ENCODE peak calls at places on chromosomes 11 and 22, in four cellular contexts. E is HCT116, N is HepG2, Y is K562. Z is an unnamed sample. For H3K4me1, the result is how much of the 10 kb centered on the place peaks cover.

GRCh38 chr11:43467958-43468357 is 109.2 kb downstream of the TTC17 start:
- DNase-seq in Y (no peak), N (no peak), E (no peak), Z (no peak)

GRCh38 chr11:24592342-24592741 is 95.5 kb downstream of the LUZP2 start:
- DNase-seq in Y (no peak), E (no peak), N (no peak), Z (no peak)

GRCh38 chr22:18057568-18058209 is 20.1 kb upstream of the PEX26 start:
- DNase-seq in N (peak), E (peak), Y (peak), Z (peak)

GRCh38 chr11:73386026-73386425 is 9.8 kb downstream of the RELT start:
- DNase-seq in E (no peak), N (no peak), Y (peak), Z (no peak)

GRCh38 chr11:63840356-63841060 is 1.6 kb downstream of the MARK2 start:
- DNase-seq in Y (no peak), N (no peak), E (no peak), Z (no peak)

GRCh38 chr11:126502159-126502558 is 146.7 kb downstream of the ST3GAL4 start:
- DNase-seq in Y (no peak), N (no peak), E (no peak), Z (no peak)

GRCh38 chr22:23279781-23280180 is 99.5 kb downstream of the BCR start:
- DNase-seq in N (no peak), Y (peak), E (no peak), Z (no peak)

GRCh38 chr11:117610901-117611300 is 186.1 kb downstream of the DSCAML1 start:
- DNase-seq in Y (no peak), N (no peak), E (no peak), Z (no peak)

GRCh38 chr11:117374316-117374715 is 46.7 kb downstream of the CEP164 start:
- DNase-seq in N (no peak), Y (no peak), E (no peak), Z (no peak)

GRCh38 chr22:46256358-46256958 is 6.4 kb upstream of the CDPF1 start:
- DNase-seq in E (no peak), N (peak), Y (no peak), Z (no peak)

GRCh38 chr22:31947296-31947695 is 3.0 kb downstream of the YWHAH start:
- DNase-seq in N (peak), E (no peak), Y (no peak), Z (peak)
- TF ChIP-seq CTCF in N (peak), E (peak), Y (peak), Z (peak)

GRCh38 chr11:69967484-69967883 is 110.6 kb upstream of the ANO1 start:
- DNase-seq in N (no peak), Y (no peak), E (no peak), Z (no peak)

GRCh38 chr11:69966583-69966835 is 111.6 kb upstream of the ANO1 start:
- DNase-seq in E (no peak), N (no peak), Y (no peak), Z (no peak)

GRCh38 chr11:69965821-69966582 is 112.1 kb upstream of the ANO1 start:
- DNase-seq in N (no peak), Y (no peak), E (no peak), Z (no peak)

GRCh38 chr11:69968407-69969347 is 109.4 kb upstream of the ANO1 start:
- DNase-seq in N (no peak), E (no peak), Y (no peak), Z (no peak)

GRCh38 chr11:69966910-69967309 is 111.2 kb upstream of the ANO1 start:
- DNase-seq in N (no peak), Y (no peak), E (no peak), Z (no peak)
- H3K4me1 ChIP-seq in N (under half), Y (under half), E (under half), Z (under half)

GRCh38 chr11:130693543-130693942 is 222.7 kb downstream of the SNX19 start:
- DNase-seq in Y (no peak), E (no peak), N (no peak), Z (no peak)

GRCh38 chr11:130691581-130691980 is 224.7 kb downstream of the SNX19 start:
- DNase-seq in N (no peak), E (no peak), Y (no peak), Z (no peak)

GRCh38 chr11:130698174-130698573 is 218.1 kb downstream of the SNX19 start:
- DNase-seq in N (no peak), Y (no peak), E (no peak), Z (no peak)

GRCh38 chr11:130689222-130689908 is 226.9 kb downstream of the SNX19 start:
- DNase-seq in N (no peak), E (no peak), Y (no peak), Z (no peak)

DNA sequence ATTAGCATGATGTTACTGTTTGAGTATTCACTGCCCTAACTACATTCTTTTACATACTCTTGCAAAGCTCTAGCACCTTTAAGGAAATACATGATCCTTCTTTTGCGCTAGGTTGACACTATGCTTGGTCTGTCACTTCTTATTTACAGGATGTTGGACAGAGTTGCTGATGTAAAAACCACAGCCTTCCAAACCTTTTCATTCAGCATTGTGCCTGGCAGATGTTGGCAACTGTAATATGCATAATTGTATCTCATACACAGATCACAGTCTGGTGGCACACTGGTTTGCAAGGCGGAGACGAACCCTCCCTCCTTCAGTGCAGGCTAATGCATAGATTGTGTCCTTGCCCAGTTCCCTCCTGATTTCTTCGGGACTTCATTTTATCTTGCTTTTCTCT is 224.1 kb downstream of the SNX19 start:
- DNase-seq in E (no peak), N (no peak), Y (no peak), Z (no peak)
- TF ChIP-seq TCF7L2 in E (no peak), N (no peak), Y (no peak), Z (no peak)

DNA sequence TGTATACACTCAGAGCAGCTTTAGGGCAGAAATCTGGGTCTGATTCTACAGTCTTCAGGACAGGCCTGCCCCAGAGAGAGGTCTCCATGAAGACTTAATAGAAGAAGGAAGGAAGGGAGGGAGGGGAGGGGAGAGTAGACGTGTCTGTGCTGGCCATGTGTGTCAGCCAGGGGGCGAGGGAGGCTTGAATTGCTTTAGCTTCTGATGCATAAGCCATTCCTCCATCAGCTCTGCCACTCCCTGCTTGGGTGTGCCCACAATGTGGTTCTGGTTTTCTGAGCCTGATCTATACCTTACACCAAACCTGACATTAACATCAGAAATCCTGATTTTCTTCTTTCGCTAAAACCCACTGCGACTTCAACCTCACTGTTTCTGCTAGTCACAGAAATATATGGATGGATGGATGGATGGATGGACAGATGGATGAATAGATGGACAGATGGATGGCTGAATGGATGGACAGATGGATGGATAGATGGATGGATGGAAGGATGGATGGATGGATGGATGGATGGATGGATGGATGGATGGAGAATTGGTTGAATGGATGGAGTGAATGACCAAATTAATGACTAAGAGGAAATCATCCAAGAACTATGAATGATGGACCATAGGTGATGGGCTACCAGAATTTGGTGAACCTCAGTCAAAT is 56.5 kb upstream of the PRDM11 start:
- DNase-seq in Y (no peak), N (no peak), E (no peak), Z (no peak)
- TF ChIP-seq CTCF in Y (no peak), N (no peak), E (no peak), Z (no peak)

GRCh38 chr22:28116261-28116673 is 197.2 kb upstream of the PITPNB start:
- DNase-seq in E (no peak), N (no peak), Y (no peak), Z (no peak)
- H3K4me1 ChIP-seq in E (under half), N (under half), Y (under half), Z (under half)

GRCh38 chr11:64970731-64971151 is 1.2 kb downstream of the MAJIN start:
- DNase-seq in Y (no peak), N (no peak), E (no peak), Z (no peak)
- TF ChIP-seq TCF7L2 in Y (no peak), N (no peak), E (no peak), Z (no peak)

GRCh38 chr11:66336234-66337102 is at the start of gene RIN1:
- DNase-seq in E (peak), Y (peak), N (peak), Z (peak)
- TF ChIP-seq CTCF in E (no peak), Y (peak), N (peak), Z (no peak)

DNA sequence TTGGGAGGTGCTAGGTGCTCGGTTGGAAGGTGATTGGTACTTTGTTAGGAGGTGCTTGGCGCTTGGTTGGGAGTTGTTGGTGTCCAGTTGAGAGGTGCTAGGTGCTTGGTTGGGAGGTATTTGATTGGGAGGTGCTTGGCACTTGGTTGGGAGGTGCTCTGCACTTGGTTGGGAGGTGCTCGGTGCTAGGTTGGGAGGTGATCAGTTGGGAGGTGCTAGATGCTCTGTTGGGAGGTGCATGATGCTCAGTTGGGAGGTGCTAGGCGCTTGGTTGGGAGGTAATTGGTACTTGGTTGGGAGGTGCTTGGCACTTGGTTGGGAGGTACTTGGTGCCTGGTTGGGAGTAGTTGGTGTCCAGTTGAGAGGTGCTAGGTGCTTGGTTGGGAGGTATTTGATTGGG is 40.2 kb downstream of the LRP5 start:
- DNase-seq in N (no peak), E (no peak), Y (no peak), Z (peak)
- H3K4me1 ChIP-seq in N (under half), E (under half), Y (under half), Z (under half)

DNA sequence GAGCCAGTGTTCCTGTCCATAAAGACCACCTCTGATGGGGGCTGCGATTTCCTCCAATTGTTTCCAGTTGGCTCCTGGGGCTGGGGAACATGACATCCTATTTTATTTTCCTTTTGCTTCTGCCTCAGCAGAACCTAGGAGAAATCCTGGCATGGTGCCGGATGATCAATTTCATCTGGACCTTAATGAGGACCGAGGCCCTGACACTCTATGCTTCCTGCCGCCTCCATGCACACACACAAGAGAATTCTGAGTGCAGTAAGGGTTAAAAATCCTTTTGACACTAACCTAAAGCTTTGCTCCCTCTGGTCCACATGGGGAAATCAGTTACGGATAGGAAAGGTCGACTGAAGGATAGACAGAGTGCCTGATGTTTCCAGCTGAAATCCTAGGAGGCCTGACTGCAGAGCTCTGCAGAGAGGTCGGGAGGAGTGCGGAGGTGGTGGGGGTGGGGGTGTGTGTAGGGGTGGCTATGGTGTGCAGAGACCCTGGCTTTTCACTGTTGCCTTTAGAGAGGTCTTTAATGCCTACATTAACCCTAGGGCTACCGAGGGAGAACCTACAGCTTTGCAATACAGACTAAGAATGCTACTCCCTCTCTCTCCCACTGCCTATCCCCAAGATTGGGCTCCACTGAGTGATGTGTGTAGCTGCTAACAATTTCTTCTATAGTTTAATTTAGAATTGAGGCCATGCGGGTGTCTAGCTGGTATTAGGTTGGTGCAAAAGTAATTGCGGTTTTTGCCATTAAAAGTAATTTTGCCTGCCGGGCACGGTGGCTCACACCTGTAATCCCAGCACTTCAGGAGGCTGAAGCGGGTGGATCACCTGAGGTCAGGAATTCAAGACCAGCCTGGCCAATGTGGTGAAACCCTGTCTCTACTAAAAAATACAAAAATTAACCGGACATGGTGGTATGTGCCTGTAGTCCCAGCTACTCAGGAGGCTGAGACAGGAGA is 53.6 kb upstream of the INCENP start:
- DNase-seq in Y (no peak), N (no peak), E (no peak), Z (no peak)
- TF ChIP-seq TCF7L2 in Y (no peak), N (no peak), E (no peak), Z (no peak)